ENCODE peak calls at places on chromosomes 6 and 20, in four cellular contexts. O is H1, S is GM12878, I is K562. R is an unnamed sample.

GRCh38 chr6:64520050-64520449 is 884.4 kb downstream of the PHF3 start:
- DNase-seq in O (no peak), I (no peak), S (peak; percentile 5), R (peak; percentile 95)

GRCh38 chr20:48761023-48761785 is 66.6 kb downstream of the PREX1 start:
- DNase-seq in O (no peak), S (no peak), I (no peak), R (no peak)

GRCh38 chr20:14775778-14776177 is 438.4 kb upstream of the FLRT3 start:
- DNase-seq in I (no peak), O (no peak), S (no peak), R (no peak)

GRCh38 chr20:48616481-48616880 is 211.3 kb downstream of the PREX1 start:
- DNase-seq in I (no peak), S (no peak), O (no peak), R (no peak)

GRCh38 chr6:52022675-52023074 is 64.7 kb downstream of the PKHD1 start:
- DNase-seq in I (no peak), O (no peak), S (no peak), R (no peak)

GRCh38 chr20:41475507-41475906 is 108.9 kb upstream of the EMILIN3 start:
- DNase-seq in I (no peak), O (no peak), S (no peak), R (no peak)

GRCh38 chr6:107506145-107506544 is 16.2 kb downstream of the SOBP start:
- DNase-seq in S (no peak), I (no peak), O (no peak), R (no peak)

GRCh38 chr20:33261465-33261864 is 21.5 kb upstream of the BPIFB1 start:
- DNase-seq in O (no peak), S (no peak), I (no peak), R (no peak)

GRCh38 chr6:170056329-170056728 is 234.5 kb downstream of the DLL1 start:
- DNase-seq in S (no peak), O (peak; percentile 19), I (no peak), R (no peak)

GRCh38 chr6:52390361-52390727 is 28.4 kb downstream of the PAQR8 start:
- DNase-seq in I (peak; percentile 51), S (peak; percentile 72), O (no peak), R (peak; percentile 73)

GRCh38 chr6:161079566-161080262 is 88.1 kb downstream of the MAP3K4 start:
- DNase-seq in O (no peak), S (no peak), I (no peak), R (peak; percentile 88)

GRCh38 chr20:60961551-60961950 is 290.5 kb upstream of the CDH4 start:
- DNase-seq in I (no peak), O (no peak), S (no peak), R (no peak)

GRCh38 chr20:59988141-59988540 is 29.9 kb downstream of the CDH26 start:
- DNase-seq in O (no peak), I (no peak), S (no peak), R (peak; percentile 11)

GRCh38 chr20:32441638-32442037 is 83.5 kb downstream of the ASXL1 start:
- DNase-seq in I (no peak), S (no peak), O (no peak), R (no peak)

GRCh38 chr6:99344289-99344688 is 5.2 kb downstream of the FAXC start:
- DNase-seq in O (no peak), S (no peak), I (no peak), R (peak; percentile 60)

GRCh38 chr6:35728663-35729348 is 8.0 kb upstream of the ARMC12 start:
- DNase-seq in O (no peak), I (peak; percentile 43), S (no peak), R (no peak)

GRCh38 chr6:158018851-158019361 is 37.2 kb downstream of the SYNJ2 start:
- DNase-seq in S (no peak), I (no peak), O (no peak), R (peak; percentile 85)

GRCh38 chr20:31864521-31865400 is 5.6 kb downstream of the DUSP15 start:
- DNase-seq in I (no peak), S (no peak), O (no peak), R (no peak)

GRCh38 chr6:44157152-44157521 is 1.5 kb upstream of the CAPN11 start:
- DNase-seq in O (no peak), I (no peak), S (no peak), R (no peak)

GRCh38 chr6:113352029-113352801 is 504.9 kb upstream of the MARCKS start:
- DNase-seq in I (no peak), O (no peak), S (no peak), R (peak; percentile 84)

GRCh38 chr6:31558631-31559500 is 11.5 kb downstream of the NFKBIL1 start:
- DNase-seq in I (peak; percentile 65), O (no peak), S (peak; percentile 87), R (no peak)

GRCh38 chr6:144415014-144415413 is 129.9 kb downstream of the UTRN start:
- DNase-seq in S (no peak), I (no peak), O (no peak), R (peak; percentile 90)

GRCh38 chr6:98942263-98942803 is 5.4 kb downstream of the FBXL4 start:
- DNase-seq in I (peak; percentile 18), O (no peak), S (no peak), R (no peak)

GRCh38 chr20:20366551-20366895 is 1.4 kb upstream of the INSM1 start:
- DNase-seq in I (no peak), S (no peak), O (no peak), R (no peak)

GRCh38 chr6:75199856-75200255 is 6.0 kb downstream of the COL12A1 start:
- DNase-seq in O (no peak), S (no peak), I (no peak), R (peak; percentile 51)

GRCh38 chr6:51743999-51744398 is 343.4 kb downstream of the PKHD1 start:
- DNase-seq in I (no peak), O (no peak), S (no peak), R (no peak)

GRCh38 chr20:52231230-52231746 is 39.7 kb upstream of the ZFP64 start:
- DNase-seq in I (no peak), S (no peak), O (no peak), R (no peak)

GRCh38 chr6:82861121-82861520 is 204.5 kb downstream of the UBE3D start:
- DNase-seq in S (no peak), I (no peak), O (no peak), R (no peak)

GRCh38 chr20:48975955-48976354 is 54.4 kb downstream of the ARFGEF2 start:
- DNase-seq in I (no peak), O (no peak), S (no peak), R (no peak)

GRCh38 chr20:21322083-21322710 is 19.1 kb downstream of the XRN2 start:
- DNase-seq in S (no peak), O (no peak), I (no peak), R (peak; percentile 27)

GRCh38 chr20:22460231-22460630 is 124.1 kb downstream of the FOXA2 start:
- DNase-seq in O (no peak), I (no peak), S (no peak), R (no peak)

GRCh38 chr6:72418495-72418894 is 203.4 kb upstream of the KCNQ5 start:
- DNase-seq in I (no peak), O (no peak), S (no peak), R (peak; percentile 89)

GRCh38 chr20:50513169-50514034 is 3.2 kb downstream of the PTPN1 start:
- DNase-seq in I (no peak), S (no peak), O (no peak), R (peak; percentile 80)

GRCh38 chr6:33430991-33431879 is 11.4 kb downstream of the SYNGAP1 start:
- DNase-seq in I (peak; percentile 90), S (no peak), O (peak; percentile 93), R (peak; percentile 65)

DNA sequence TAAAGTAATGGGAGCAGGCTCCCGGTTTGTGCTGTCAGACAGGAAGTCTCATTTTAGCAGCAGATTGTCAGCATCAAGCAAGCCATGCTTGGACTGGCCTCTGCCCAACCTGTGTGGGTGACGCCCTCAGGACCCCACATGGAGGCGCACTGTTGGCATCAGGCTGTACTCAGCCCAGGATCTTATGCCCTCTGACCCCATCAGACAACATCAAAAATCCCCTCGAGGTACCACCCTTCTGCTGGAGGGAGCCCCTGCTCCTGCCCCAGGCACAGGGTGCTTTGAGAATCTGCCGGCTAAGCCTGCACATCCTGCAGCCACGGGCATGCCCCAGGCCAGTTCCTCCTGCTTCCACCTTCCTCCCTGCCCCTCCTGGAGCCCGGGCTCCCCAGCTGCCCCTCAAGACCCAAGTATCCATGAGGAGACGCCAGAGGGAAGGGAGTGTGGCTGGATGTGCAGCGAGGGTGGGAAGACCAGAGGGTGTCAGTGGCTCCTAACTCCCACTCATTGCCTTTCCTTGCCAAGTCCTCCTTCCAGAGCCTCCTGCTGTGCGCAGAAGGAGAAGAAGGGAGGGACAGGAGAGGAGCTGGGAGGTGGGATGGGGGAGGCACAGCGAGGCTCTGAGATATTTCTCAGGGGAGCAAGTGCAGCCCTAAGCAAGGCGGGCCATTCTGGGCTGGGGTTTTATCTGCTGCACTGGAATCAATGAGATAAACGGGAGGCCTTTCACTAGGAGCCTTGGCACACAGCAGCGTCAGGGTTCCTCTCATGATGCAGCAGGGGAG is 77.4 kb upstream of the CST7 start:
- DNase-seq in I (no peak), O (no peak), S (no peak), R (no peak)
- TF ChIP-seq CHD1 in I (no peak), O (no peak), S (no peak), R (no peak)

GRCh38 chr6:40629463-40629862 is 42.3 kb upstream of the LRFN2 start:
- DNase-seq in I (no peak), S (no peak), O (no peak), R (no peak)

GRCh38 chr6:40634429-40634828 is 47.3 kb upstream of the LRFN2 start:
- DNase-seq in S (no peak), O (no peak), I (no peak), R (no peak)

GRCh38 chr6:40630046-40630445 is 42.9 kb upstream of the LRFN2 start:
- DNase-seq in O (no peak), S (no peak), I (no peak), R (no peak)

GRCh38 chr6:40627316-40627715 is 40.2 kb upstream of the LRFN2 start:
- DNase-seq in O (no peak), S (no peak), I (no peak), R (no peak)

GRCh38 chr6:40631760-40632159 is 44.6 kb upstream of the LRFN2 start:
- DNase-seq in S (no peak), O (no peak), I (no peak), R (no peak)
- TF ChIP-seq CHD1 in S (no peak), O (no peak), I (no peak), R (no peak)

GRCh38 chr6:1605822-1606532 is 3.7 kb upstream of the FOXC1 start:
- DNase-seq in O (no peak), S (no peak), I (no peak), R (no peak)
- TF ChIP-seq CHD1 in O (no peak), S (no peak), I (no peak), R (no peak)

GRCh38 chr6:37417393-37417792 is 15.6 kb upstream of the CMTR1 start:
- DNase-seq in S (no peak), I (no peak), O (no peak), R (no peak)

DNA sequence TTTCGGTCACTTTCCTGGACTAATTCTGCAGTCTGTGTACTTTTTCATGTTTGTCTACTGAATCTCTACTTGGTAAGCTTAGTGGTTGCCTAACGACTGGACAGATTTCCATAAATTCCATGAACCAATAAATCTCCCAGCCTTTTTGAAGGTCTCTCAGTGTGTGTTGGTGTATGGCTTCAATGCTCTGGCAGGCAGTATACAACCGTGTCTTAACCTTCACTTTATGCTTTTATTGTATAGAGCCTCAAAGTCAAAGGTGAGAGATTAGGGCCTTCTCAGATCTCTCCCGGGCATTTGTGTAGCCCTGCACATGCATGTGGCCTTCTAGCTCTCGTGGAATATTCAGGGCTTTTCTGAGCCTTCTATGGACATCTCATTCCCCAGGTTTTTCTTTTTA is 14.3 kb upstream of the CMTR1 start:
- DNase-seq in I (no peak), O (no peak), S (no peak), R (no peak)
- TF ChIP-seq CHD1 in I (no peak), O (no peak), S (no peak), R (no peak)